ENCODE peak calls at places on chromosomes 1 and 21, in seven cellular contexts. One of them, this sample, is unnamed.

GRCh38 chr1:21435646-21436487 is 4.1 kb upstream of the NBPF3 start:
- DNase-seq in prostate gland: no peak
- DNase-seq in CD8-positive, alpha-beta T cell: no peak
- DNase-seq in aorta: no peak
- DNase-seq in CD4-positive, CD25-positive, alpha-beta regulatory T cell: no peak
- DNase-seq in spleen: no peak
- DNase-seq in right lobe of liver: no peak
- DNase-seq in this sample: no peak

GRCh38 chr1:86776108-86776507 is 71.7 kb downstream of the SH3GLB1 start:
- DNase-seq in CD4-positive, CD25-positive, alpha-beta regulatory T cell: no peak
- DNase-seq in CD8-positive, alpha-beta T cell: no peak
- DNase-seq in right lobe of liver: no peak
- DNase-seq in spleen: no peak
- DNase-seq in prostate gland: no peak
- DNase-seq in aorta: no peak
- DNase-seq in this sample: no peak

GRCh38 chr1:179047637-179048002 is 21.9 kb downstream of the FAM20B start:
- DNase-seq in CD8-positive, alpha-beta T cell: no peak
- DNase-seq in prostate gland: no peak
- DNase-seq in CD4-positive, CD25-positive, alpha-beta regulatory T cell: no peak
- DNase-seq in spleen: no peak
- DNase-seq in right lobe of liver: no peak
- DNase-seq in aorta: no peak
- DNase-seq in this sample: no peak

GRCh38 chr1:37704966-37705365 is 12.7 kb downstream of the CDCA8 start:
- DNase-seq in CD8-positive, alpha-beta T cell: no peak
- DNase-seq in CD4-positive, CD25-positive, alpha-beta regulatory T cell: no peak
- DNase-seq in aorta: no peak
- DNase-seq in prostate gland: no peak
- DNase-seq in spleen: no peak
- DNase-seq in right lobe of liver: no peak
- DNase-seq in this sample: no peak

GRCh38 chr1:101239095-101240040 is 2.5 kb downstream of the S1PR1 start:
- DNase-seq in spleen: peak; percentile 78
- DNase-seq in CD8-positive, alpha-beta T cell: peak; percentile 63
- DNase-seq in aorta: no peak
- DNase-seq in CD4-positive, CD25-positive, alpha-beta regulatory T cell: peak; percentile 44
- DNase-seq in prostate gland: no peak
- DNase-seq in right lobe of liver: no peak
- DNase-seq in this sample: no peak

GRCh38 chr1:17377325-17377953 is 5.4 kb downstream of the PADI6 start:
- DNase-seq in right lobe of liver: no peak
- DNase-seq in prostate gland: peak; percentile 7
- DNase-seq in CD8-positive, alpha-beta T cell: no peak
- DNase-seq in aorta: no peak
- DNase-seq in CD4-positive, CD25-positive, alpha-beta regulatory T cell: no peak
- DNase-seq in spleen: no peak
- DNase-seq in this sample: no peak

GRCh38 chr1:23246274-23246673 is 29.0 kb upstream of the HTR1D start:
- DNase-seq in spleen: no peak
- DNase-seq in CD4-positive, CD25-positive, alpha-beta regulatory T cell: no peak
- DNase-seq in aorta: no peak
- DNase-seq in right lobe of liver: no peak
- DNase-seq in prostate gland: no peak
- DNase-seq in CD8-positive, alpha-beta T cell: no peak
- DNase-seq in this sample: no peak

GRCh38 chr1:203177471-203178039 is 1.9 kb upstream of the MYBPH start:
- DNase-seq in CD4-positive, CD25-positive, alpha-beta regulatory T cell: no peak
- DNase-seq in spleen: peak; percentile 61
- DNase-seq in CD8-positive, alpha-beta T cell: no peak
- DNase-seq in prostate gland: no peak
- DNase-seq in aorta: peak; percentile 79
- DNase-seq in right lobe of liver: no peak
- DNase-seq in this sample: peak; percentile 48

GRCh38 chr21:42414928-42415769 is 11.4 kb downstream of the UBASH3A start:
- DNase-seq in right lobe of liver: no peak
- DNase-seq in CD4-positive, CD25-positive, alpha-beta regulatory T cell: peak; percentile 82
- DNase-seq in spleen: peak; percentile 85
- DNase-seq in prostate gland: no peak
- DNase-seq in CD8-positive, alpha-beta T cell: peak; percentile 89
- DNase-seq in aorta: no peak
- DNase-seq in this sample: peak; percentile 59

GRCh38 chr21:46196733-46197132 is 12.5 kb upstream of the SPATC1L start:
- DNase-seq in aorta: peak; percentile 57
- DNase-seq in CD4-positive, CD25-positive, alpha-beta regulatory T cell: no peak
- DNase-seq in CD8-positive, alpha-beta T cell: no peak
- DNase-seq in right lobe of liver: peak; percentile 35
- DNase-seq in spleen: peak; percentile 39
- DNase-seq in prostate gland: no peak
- DNase-seq in this sample: peak; percentile 52

GRCh38 chr1:206687251-206687914 is 2.7 kb downstream of the MAPKAPK2 start:
- DNase-seq in CD8-positive, alpha-beta T cell: no peak
- DNase-seq in spleen: no peak
- DNase-seq in CD4-positive, CD25-positive, alpha-beta regulatory T cell: no peak
- DNase-seq in right lobe of liver: no peak
- DNase-seq in prostate gland: no peak
- DNase-seq in aorta: no peak
- DNase-seq in this sample: no peak

GRCh38 chr1:155192346-155193274 is 15.1 kb downstream of the THBS3 start:
- DNase-seq in right lobe of liver: no peak
- DNase-seq in prostate gland: peak; percentile 41
- DNase-seq in CD8-positive, alpha-beta T cell: peak; percentile 34
- DNase-seq in spleen: no peak
- DNase-seq in aorta: no peak
- DNase-seq in CD4-positive, CD25-positive, alpha-beta regulatory T cell: peak; percentile 71
- DNase-seq in this sample: peak; percentile 91

GRCh38 chr1:164440222-164440621 is 118.8 kb upstream of the PBX1 start:
- DNase-seq in spleen: no peak
- DNase-seq in right lobe of liver: no peak
- DNase-seq in prostate gland: no peak
- DNase-seq in CD4-positive, CD25-positive, alpha-beta regulatory T cell: no peak
- DNase-seq in CD8-positive, alpha-beta T cell: no peak
- DNase-seq in aorta: no peak
- DNase-seq in this sample: no peak

GRCh38 chr1:50661626-50662025 is 238.4 kb upstream of the DMRTA2 start:
- DNase-seq in CD8-positive, alpha-beta T cell: no peak
- DNase-seq in spleen: no peak
- DNase-seq in right lobe of liver: no peak
- DNase-seq in aorta: no peak
- DNase-seq in CD4-positive, CD25-positive, alpha-beta regulatory T cell: no peak
- DNase-seq in prostate gland: no peak
- DNase-seq in this sample: no peak

GRCh38 chr1:55443175-55443933 is 228.2 kb upstream of the USP24 start:
- DNase-seq in CD8-positive, alpha-beta T cell: no peak
- DNase-seq in spleen: no peak
- DNase-seq in prostate gland: peak; percentile 10
- DNase-seq in right lobe of liver: peak; percentile 61
- DNase-seq in CD4-positive, CD25-positive, alpha-beta regulatory T cell: no peak
- DNase-seq in aorta: peak; percentile 93
- DNase-seq in this sample: peak; percentile 71

GRCh38 chr1:198970919-198971318 is 332.1 kb downstream of the PTPRC start:
- DNase-seq in right lobe of liver: no peak
- DNase-seq in prostate gland: no peak
- DNase-seq in CD4-positive, CD25-positive, alpha-beta regulatory T cell: no peak
- DNase-seq in CD8-positive, alpha-beta T cell: no peak
- DNase-seq in aorta: no peak
- DNase-seq in spleen: no peak
- DNase-seq in this sample: no peak

GRCh38 chr1:110630770-110631663 is 24.9 kb upstream of the KCNA2 start:
- DNase-seq in CD8-positive, alpha-beta T cell: peak; percentile 86
- DNase-seq in CD4-positive, CD25-positive, alpha-beta regulatory T cell: peak; percentile 96
- DNase-seq in prostate gland: peak; percentile 66
- DNase-seq in aorta: peak; percentile 91
- DNase-seq in spleen: peak; percentile 94
- DNase-seq in right lobe of liver: peak; percentile 74
- DNase-seq in this sample: peak; percentile 87

GRCh38 chr1:116435806-116436486 is 62.9 kb downstream of the ATP1A1 start:
- DNase-seq in CD4-positive, CD25-positive, alpha-beta regulatory T cell: peak; percentile 31
- DNase-seq in spleen: no peak
- DNase-seq in prostate gland: no peak
- DNase-seq in right lobe of liver: no peak
- DNase-seq in CD8-positive, alpha-beta T cell: no peak
- DNase-seq in aorta: no peak
- DNase-seq in this sample: no peak

GRCh38 chr1:212488436-212489283 is 55.9 kb downstream of the NENF start:
- DNase-seq in CD4-positive, CD25-positive, alpha-beta regulatory T cell: peak; percentile 8
- DNase-seq in aorta: no peak
- DNase-seq in prostate gland: no peak
- DNase-seq in CD8-positive, alpha-beta T cell: no peak
- DNase-seq in right lobe of liver: no peak
- DNase-seq in spleen: no peak
- DNase-seq in this sample: no peak

GRCh38 chr1:54980046-54980527 is 341 bp upstream of the TMEM61 start:
- DNase-seq in prostate gland: no peak
- DNase-seq in right lobe of liver: peak; percentile 19
- DNase-seq in CD4-positive, CD25-positive, alpha-beta regulatory T cell: no peak
- DNase-seq in aorta: no peak
- DNase-seq in CD8-positive, alpha-beta T cell: no peak
- DNase-seq in spleen: no peak
- DNase-seq in this sample: no peak

GRCh38 chr1:40267767-40268187 is 9.7 kb downstream of the ZMPSTE24 start:
- DNase-seq in right lobe of liver: no peak
- DNase-seq in CD4-positive, CD25-positive, alpha-beta regulatory T cell: no peak
- DNase-seq in prostate gland: peak; percentile 32
- DNase-seq in CD8-positive, alpha-beta T cell: no peak
- DNase-seq in aorta: no peak
- DNase-seq in spleen: no peak
- DNase-seq in this sample: no peak

DNA sequence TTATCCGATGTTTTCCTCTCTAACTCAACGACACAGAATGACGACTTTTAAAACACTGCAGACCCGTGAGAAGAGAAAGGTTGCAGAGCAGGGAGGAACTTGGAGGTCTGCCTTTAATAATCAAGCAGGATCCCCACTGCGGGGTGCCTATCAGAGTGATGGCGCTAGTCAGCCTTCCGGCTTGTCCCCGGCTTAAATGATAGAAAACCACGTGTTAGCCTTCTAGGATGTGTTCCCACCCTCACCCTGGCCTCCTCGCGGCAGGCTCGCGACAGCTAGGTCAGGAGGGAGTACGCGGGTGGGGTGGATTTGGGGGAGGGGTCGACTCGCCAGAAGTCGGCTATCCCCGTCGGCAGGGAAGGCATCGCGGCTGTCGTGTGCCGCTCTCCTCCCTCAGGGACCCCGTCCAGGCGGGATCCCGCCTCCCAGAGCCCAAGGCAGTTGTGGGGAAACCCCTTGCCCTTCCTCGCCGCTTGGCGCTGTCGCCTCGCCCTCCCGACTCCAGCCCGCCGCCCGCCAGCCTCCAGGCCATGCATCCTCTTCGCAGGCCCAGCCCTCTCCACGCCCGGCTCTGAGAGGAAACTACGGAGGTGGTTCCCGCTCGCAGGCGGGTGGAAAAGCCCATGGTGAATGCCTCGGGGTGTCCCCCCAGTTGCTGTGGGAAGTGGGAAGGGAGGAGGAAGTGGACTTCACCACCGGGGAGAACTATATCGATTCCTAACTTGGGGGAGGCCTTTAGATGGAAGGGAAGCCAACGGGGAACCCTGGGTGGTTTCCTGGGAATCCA is 1.1 kb upstream of the SMG7 start:
- DNase-seq in prostate gland: peak; percentile 52
- DNase-seq in CD4-positive, CD25-positive, alpha-beta regulatory T cell: peak; percentile 79
- DNase-seq in aorta: peak; percentile 90
- DNase-seq in right lobe of liver: peak; percentile 78
- DNase-seq in CD8-positive, alpha-beta T cell: peak; percentile 65
- DNase-seq in spleen: peak; percentile 94
- DNase-seq in this sample: peak; percentile 90
- H3K4me1 ChIP-seq in prostate gland: peaks cover 10% of the 10 kb centered on the region
- H3K4me1 ChIP-seq in CD4-positive, CD25-positive, alpha-beta regulatory T cell: peaks cover 47% of the 10 kb centered on the region
- H3K4me1 ChIP-seq in aorta: no peaks in the 10 kb centered on the region
- H3K4me1 ChIP-seq in right lobe of liver: peaks cover 35% of the 10 kb centered on the region
- H3K4me1 ChIP-seq in CD8-positive, alpha-beta T cell: peaks cover 29% of the 10 kb centered on the region
- H3K4me1 ChIP-seq in spleen: peaks cover 30% of the 10 kb centered on the region
- H3K4me1 ChIP-seq in this sample: peaks cover 15% of the 10 kb centered on the region

GRCh38 chr1:46451948-46452930 is 37.4 kb upstream of the DMBX1 start:
- DNase-seq in aorta: no peak
- DNase-seq in prostate gland: no peak
- DNase-seq in right lobe of liver: no peak
- DNase-seq in CD4-positive, CD25-positive, alpha-beta regulatory T cell: no peak
- DNase-seq in CD8-positive, alpha-beta T cell: no peak
- DNase-seq in spleen: no peak
- DNase-seq in this sample: no peak
- H3K27me3 ChIP-seq in aorta: no peaks in the 10 kb centered on the region
- H3K27me3 ChIP-seq in prostate gland: no peaks in the 10 kb centered on the region
- H3K27me3 ChIP-seq in right lobe of liver: peaks cover 6% of the 10 kb centered on the region
- H3K27me3 ChIP-seq in CD4-positive, CD25-positive, alpha-beta regulatory T cell: peaks cover 12% of the 10 kb centered on the region
- H3K27me3 ChIP-seq in CD8-positive, alpha-beta T cell: peaks cover 12% of the 10 kb centered on the region
- H3K27me3 ChIP-seq in spleen: no peaks in the 10 kb centered on the region
- H3K27me3 ChIP-seq in this sample: peaks cover 49% of the 10 kb centered on the region

GRCh38 chr1:14366361-14367018 is 232.0 kb upstream of the KAZN start:
- DNase-seq in aorta: no peak
- DNase-seq in right lobe of liver: no peak
- DNase-seq in prostate gland: no peak
- DNase-seq in CD8-positive, alpha-beta T cell: no peak
- DNase-seq in CD4-positive, CD25-positive, alpha-beta regulatory T cell: no peak
- DNase-seq in spleen: no peak
- DNase-seq in this sample: no peak
- H3K36me3 ChIP-seq in aorta: no peaks in the 10 kb centered on the region
- H3K36me3 ChIP-seq in right lobe of liver: no peaks in the 10 kb centered on the region
- H3K36me3 ChIP-seq in prostate gland: no peaks in the 10 kb centered on the region
- H3K36me3 ChIP-seq in CD8-positive, alpha-beta T cell: no peaks in the 10 kb centered on the region
- H3K36me3 ChIP-seq in CD4-positive, CD25-positive, alpha-beta regulatory T cell: no peaks in the 10 kb centered on the region
- H3K36me3 ChIP-seq in spleen: no peaks in the 10 kb centered on the region
- H3K36me3 ChIP-seq in this sample: no peaks in the 10 kb centered on the region

GRCh38 chr1:43783671-43784205 is 76.4 kb downstream of the ST3GAL3 start:
- DNase-seq in CD8-positive, alpha-beta T cell: no peak
- DNase-seq in CD4-positive, CD25-positive, alpha-beta regulatory T cell: no peak
- DNase-seq in right lobe of liver: no peak
- DNase-seq in aorta: no peak
- DNase-seq in prostate gland: peak; percentile 21
- DNase-seq in spleen: no peak
- DNase-seq in this sample: no peak

GRCh38 chr1:43789604-43790288 is 82.4 kb downstream of the ST3GAL3 start:
- DNase-seq in spleen: no peak
- DNase-seq in CD4-positive, CD25-positive, alpha-beta regulatory T cell: peak; percentile 85
- DNase-seq in CD8-positive, alpha-beta T cell: peak; percentile 12
- DNase-seq in aorta: no peak
- DNase-seq in right lobe of liver: no peak
- DNase-seq in prostate gland: no peak
- DNase-seq in this sample: no peak

GRCh38 chr1:43786201-43786958 is 79.0 kb downstream of the ST3GAL3 start:
- DNase-seq in spleen: no peak
- DNase-seq in right lobe of liver: no peak
- DNase-seq in CD4-positive, CD25-positive, alpha-beta regulatory T cell: no peak
- DNase-seq in CD8-positive, alpha-beta T cell: no peak
- DNase-seq in aorta: no peak
- DNase-seq in prostate gland: no peak
- DNase-seq in this sample: no peak

GRCh38 chr1:43783096-43783670 is 75.8 kb downstream of the ST3GAL3 start:
- DNase-seq in spleen: no peak
- DNase-seq in CD8-positive, alpha-beta T cell: no peak
- DNase-seq in right lobe of liver: no peak
- DNase-seq in prostate gland: no peak
- DNase-seq in CD4-positive, CD25-positive, alpha-beta regulatory T cell: no peak
- DNase-seq in aorta: no peak
- DNase-seq in this sample: no peak

DNA sequence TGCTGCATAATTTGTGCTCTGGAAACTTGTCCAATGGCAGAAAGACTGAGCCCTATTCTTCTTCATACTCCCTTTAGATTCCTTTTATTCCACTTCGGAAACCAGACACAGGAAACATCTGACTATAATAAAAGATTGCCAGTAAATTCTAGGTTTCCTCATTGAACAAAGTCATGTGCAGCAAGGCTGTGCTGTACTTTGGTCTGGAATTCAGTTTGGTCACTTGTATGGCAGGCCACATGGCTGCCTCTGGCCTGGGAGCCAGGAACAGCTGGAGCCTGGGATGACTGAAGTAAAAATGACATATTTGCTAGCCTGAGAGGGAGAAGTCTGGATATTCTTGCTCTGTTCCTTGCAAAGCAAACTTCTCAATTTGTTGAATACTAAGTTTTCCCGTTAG is 79.6 kb downstream of the ST3GAL3 start:
- DNase-seq in CD4-positive, CD25-positive, alpha-beta regulatory T cell: no peak
- DNase-seq in CD8-positive, alpha-beta T cell: no peak
- DNase-seq in prostate gland: no peak
- DNase-seq in spleen: no peak
- DNase-seq in right lobe of liver: peak; percentile 49
- DNase-seq in aorta: no peak
- DNase-seq in this sample: no peak
- H3K4me1 ChIP-seq in CD4-positive, CD25-positive, alpha-beta regulatory T cell: peaks cover 13% of the 10 kb centered on the region
- H3K4me1 ChIP-seq in CD8-positive, alpha-beta T cell: peaks cover 16% of the 10 kb centered on the region
- H3K4me1 ChIP-seq in prostate gland: no peaks in the 10 kb centered on the region
- H3K4me1 ChIP-seq in spleen: no peaks in the 10 kb centered on the region
- H3K4me1 ChIP-seq in right lobe of liver: no peaks in the 10 kb centered on the region
- H3K4me1 ChIP-seq in aorta: peaks cover 1% of the 10 kb centered on the region
- H3K4me1 ChIP-seq in this sample: no peaks in the 10 kb centered on the region

This sample was measured in upper lobe of right lung.